ENCODE peak calls at places on chromosomes 7 and 10, in six cellular contexts. H is upper lobe of right lung, B is AG09309, Q is colonic mucosa, D is GM23338, X is uterus. U is an unnamed sample.

GRCh38 chr7:64959072-64959747 is 31.6 kb downstream of the ZNF117 start:
- DNase-seq in D (peak), H (no peak), B (no peak), Q (no peak), X (no peak), U (no peak)

GRCh38 chr10:106043833-106044232 is 1120.7 kb downstream of the SORCS1 start:
- DNase-seq in X (no peak), D (no peak), B (no peak), Q (no peak), H (no peak), U (no peak)

GRCh38 chr10:125064681-125065492 is 95.5 kb downstream of the CTBP2 start:
- DNase-seq in X (no peak), D (peak), B (peak), Q (peak), H (peak), U (no peak)

GRCh38 chr10:99569971-99570370 is 37.2 kb downstream of the NKX2-3 start:
- DNase-seq in X (no peak), B (no peak), H (no peak), D (no peak), Q (no peak), U (no peak)

GRCh38 chr10:34503704-34504103 is 311.4 kb downstream of the PARD3 start:
- DNase-seq in H (no peak), X (no peak), D (no peak), B (no peak), Q (no peak), U (no peak)

GRCh38 chr7:150340024-150340749 is 1.2 kb downstream of the RARRES2 start:
- DNase-seq in D (peak), H (no peak), Q (peak), B (no peak), X (peak), U (no peak)

GRCh38 chr10:6202684-6203330 is at the start of gene PFKFB3:
- DNase-seq in B (peak), D (peak), Q (peak), H (peak), X (peak), U (peak)

GRCh38 chr7:27245798-27246691 is 3.4 kb downstream of the EVX1 start:
- DNase-seq in D (peak), X (no peak), B (no peak), H (no peak), Q (peak), U (no peak)

GRCh38 chr7:3968234-3968633 is 667.2 kb downstream of the SDK1 start:
- DNase-seq in X (no peak), D (no peak), B (no peak), H (no peak), Q (no peak), U (no peak)

GRCh38 chr7:47511698-47512370 is 70.1 kb downstream of the TNS3 start:
- DNase-seq in H (no peak), Q (no peak), X (peak), D (no peak), B (no peak), U (no peak)

GRCh38 chr7:27277628-27278027 is 35.0 kb downstream of the EVX1 start:
- DNase-seq in B (no peak), H (no peak), X (peak), Q (peak), D (peak), U (no peak)

GRCh38 chr7:36781011-36781738 is 56.9 kb upstream of the AOAH start:
- DNase-seq in D (no peak), B (no peak), X (no peak), Q (no peak), H (no peak), U (no peak)

GRCh38 chr10:11823122-11823988 is at the start of gene PROSER2:
- DNase-seq in B (no peak), H (peak), Q (peak), D (peak), X (peak), U (no peak)

GRCh38 chr7:51029586-51030230 is 247.0 kb upstream of the GRB10 start:
- DNase-seq in D (no peak), X (no peak), H (no peak), Q (no peak), B (peak), U (no peak)

GRCh38 chr10:30579554-30579953 is 50.0 kb downstream of the LYZL2 start:
- DNase-seq in B (no peak), Q (no peak), H (no peak), X (no peak), D (no peak), U (no peak)

GRCh38 chr7:46072722-46073121 is 151.7 kb upstream of the IGFBP3 start:
- DNase-seq in H (no peak), X (no peak), D (no peak), B (no peak), Q (no peak), U (no peak)

GRCh38 chr7:155864991-155865690 is 52.9 kb upstream of the SHH start:
- DNase-seq in B (no peak), X (no peak), H (no peak), D (no peak), Q (peak), U (no peak)

GRCh38 chr10:43202224-43202656 is 64.0 kb downstream of the CSGALNACT2 start:
- DNase-seq in D (peak), B (no peak), X (peak), Q (peak), H (peak), U (peak)

GRCh38 chr7:141906285-141906684 is 9.9 kb upstream of the OR9A4 start:
- DNase-seq in Q (no peak), D (no peak), B (no peak), X (no peak), H (no peak), U (no peak)

GRCh38 chr7:30598121-30598876 is 3.6 kb downstream of the GARS1 start:
- DNase-seq in D (peak), H (no peak), B (no peak), X (no peak), Q (no peak), U (no peak)

GRCh38 chr7:67522504-67522903 is 525.9 kb downstream of the TYW1 start:
- DNase-seq in Q (no peak), D (no peak), X (no peak), H (no peak), B (no peak), U (no peak)

GRCh38 chr10:68237173-68237572 is 5.3 kb upstream of the ATOH7 start:
- DNase-seq in B (no peak), D (no peak), H (no peak), X (no peak), Q (no peak), U (no peak)

GRCh38 chr10:13722747-13723657 is 136.2 kb downstream of the PRPF18 start:
- DNase-seq in Q (no peak), B (no peak), H (no peak), X (no peak), D (no peak), U (no peak)

DNA sequence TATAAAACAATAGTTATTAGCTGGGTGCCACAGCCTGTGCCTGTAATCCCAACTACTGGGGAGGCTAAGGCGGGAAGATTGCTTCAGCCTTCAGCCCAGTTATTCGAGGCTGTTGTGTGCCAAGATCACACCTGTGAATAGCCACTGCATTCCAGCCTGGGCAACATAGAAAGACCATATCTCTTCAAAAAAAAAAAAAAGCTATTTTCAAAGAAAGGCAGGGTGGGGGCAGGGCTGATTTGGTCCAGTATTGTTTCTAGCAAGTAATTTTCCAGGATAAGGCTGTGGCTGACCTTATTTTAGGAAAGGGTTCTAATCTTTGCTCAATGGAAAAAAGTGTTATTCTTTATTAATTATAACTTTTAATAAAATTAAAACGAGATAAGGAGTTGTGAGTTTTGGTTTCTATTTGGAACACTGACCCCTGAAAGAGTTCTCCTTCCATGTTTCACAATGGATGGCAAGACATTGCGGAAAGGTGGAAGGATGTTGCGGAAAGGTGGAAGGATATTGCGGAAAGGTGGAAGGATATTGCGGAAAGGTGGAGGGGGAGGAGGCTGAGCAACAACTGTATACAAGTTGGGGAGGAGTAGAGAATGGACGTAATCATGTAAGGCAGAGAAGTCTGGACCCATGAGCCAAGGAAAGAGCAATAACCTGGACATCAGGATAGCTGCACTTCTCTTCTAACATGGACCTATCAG is 1.5 kb upstream of the C1GALT1 start:
- DNase-seq in Q (no peak), H (no peak), D (no peak), X (no peak), B (no peak), U (no peak)
- H3K4me3 ChIP-seq in Q (peak), H (peak), D (peak), X (no peak), B (no peak), U (no peak)

GRCh38 chr7:100583132-100584045 is 2.5 kb downstream of the LRCH4 start:
- DNase-seq in D (peak), H (peak), Q (peak), X (no peak), B (no peak), U (peak)
- H3K4me3 ChIP-seq in D (peak), H (peak), Q (peak), X (no peak), B (no peak), U (peak)

GRCh38 chr7:43868681-43869017 is 668 bp downstream of the MRPS24 start:
- DNase-seq in D (no peak), H (no peak), B (no peak), X (no peak), Q (no peak), U (no peak)

GRCh38 chr7:43869018-43869897 is at the start of gene MRPS24:
- DNase-seq in B (peak), X (peak), D (peak), Q (peak), H (peak), U (peak)

GRCh38 chr7:43871064-43871463 is 1.7 kb upstream of the MRPS24 start:
- DNase-seq in H (no peak), D (no peak), B (no peak), Q (no peak), X (no peak), U (no peak)

GRCh38 chr7:43869898-43870240 is 552 bp upstream of the MRPS24 start:
- DNase-seq in Q (peak), D (peak), H (no peak), B (peak), X (peak), U (no peak)

GRCh38 chr7:43870316-43870715 is 999 bp upstream of the MRPS24 start:
- DNase-seq in B (no peak), H (no peak), Q (no peak), X (no peak), D (no peak), U (no peak)
- H3K4me3 ChIP-seq in B (no peak), H (peak), Q (no peak), X (no peak), D (peak), U (no peak)

DNA sequence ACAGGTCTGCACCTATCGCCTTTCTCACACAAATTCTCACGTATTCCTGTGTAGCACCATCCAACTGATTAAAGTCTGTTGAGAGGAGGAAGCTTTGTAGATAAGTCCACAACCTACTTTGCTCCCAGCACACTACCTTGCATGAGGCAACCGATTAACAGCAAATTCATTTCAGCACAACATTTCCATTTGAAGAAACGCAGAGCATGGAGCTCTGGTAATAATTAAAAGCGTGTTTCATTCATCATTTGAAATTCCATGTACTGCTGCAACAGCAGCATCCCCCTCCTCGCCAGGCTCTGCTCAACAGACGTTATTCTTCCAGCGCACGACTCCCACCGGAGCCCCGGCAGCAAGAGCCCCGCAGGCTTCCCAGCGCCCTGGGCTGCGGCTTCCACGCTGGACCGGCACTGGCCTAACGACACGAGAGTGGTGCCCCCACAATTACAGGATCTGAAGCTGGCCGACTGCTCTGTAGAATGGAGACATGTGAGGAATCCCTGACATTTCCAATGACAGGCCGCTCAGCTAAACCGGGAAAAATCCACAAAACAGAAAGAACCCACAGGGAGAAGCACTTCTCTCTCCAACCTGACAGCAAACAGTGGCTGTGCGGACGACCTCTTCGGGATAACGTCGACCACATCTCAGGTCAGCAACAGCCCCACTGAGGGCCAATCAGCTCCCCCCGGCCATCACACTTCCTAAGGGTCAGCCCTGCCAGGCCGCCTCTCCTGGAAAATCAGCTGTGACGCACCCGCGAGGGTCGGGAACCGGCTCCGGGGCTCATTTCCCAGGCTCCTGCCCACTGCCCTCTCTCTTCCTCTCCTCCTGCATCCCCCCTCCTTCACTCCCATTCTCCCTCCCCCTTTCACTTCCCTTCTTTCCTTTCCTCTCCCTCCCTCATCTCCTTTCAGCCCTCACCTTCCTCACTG is 118.6 kb downstream of the DIP2C start:
- DNase-seq in D (no peak), X (no peak), H (no peak), Q (no peak), B (no peak), U (no peak)
- H3K4me3 ChIP-seq in D (no peak), X (no peak), H (no peak), Q (no peak), B (no peak), U (no peak)

GRCh38 chr7:76356823-76357222 is 2.0 kb downstream of the YWHAG start:
- DNase-seq in B (no peak), X (no peak), Q (no peak), D (no peak), H (no peak), U (no peak)

GRCh38 chr7:76354981-76355730 is 3.6 kb downstream of the YWHAG start:
- DNase-seq in H (no peak), X (no peak), D (no peak), Q (no peak), B (no peak), U (no peak)

GRCh38 chr7:76356115-76356514 is 2.7 kb downstream of the YWHAG start:
- DNase-seq in X (no peak), D (no peak), B (no peak), H (no peak), Q (no peak), U (no peak)

GRCh38 chr7:76353744-76354143 is 5.0 kb downstream of the YWHAG start:
- DNase-seq in D (no peak), X (no peak), Q (no peak), B (no peak), H (no peak), U (no peak)

DNA sequence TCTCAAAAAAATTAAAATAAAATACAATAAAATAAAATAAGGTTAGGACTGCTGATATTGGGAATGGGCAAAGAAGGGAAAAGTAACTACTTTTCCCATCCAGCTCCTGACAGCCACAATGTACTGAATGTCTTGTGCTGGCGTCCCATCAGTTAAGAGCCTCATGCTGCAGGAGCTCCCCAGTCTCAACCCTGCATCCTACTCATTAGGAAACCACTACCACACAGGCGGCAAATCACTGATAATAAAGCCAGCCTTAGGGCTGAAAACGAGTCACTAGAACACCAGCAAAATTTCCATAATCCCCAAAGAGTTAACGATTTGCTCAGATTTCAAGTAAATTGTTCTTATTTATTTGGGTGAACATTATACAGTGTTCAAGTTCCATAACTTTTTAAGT is 4.3 kb downstream of the YWHAG start:
- DNase-seq in D (no peak), H (no peak), B (no peak), X (no peak), Q (no peak), U (no peak)
- H3K4me3 ChIP-seq in D (peak), H (no peak), B (no peak), X (no peak), Q (no peak), U (peak)

GRCh38 chr7:137932881-137933269 is 69.0 kb downstream of the CREB3L2 start:
- DNase-seq in D (no peak), X (no peak), H (no peak), Q (no peak), B (peak), U (no peak)

GRCh38 chr7:137934176-137934826 is 67.6 kb downstream of the CREB3L2 start:
- DNase-seq in B (no peak), H (no peak), D (no peak), Q (no peak), X (no peak), U (no peak)

GRCh38 chr7:137934941-137935848 is 66.7 kb downstream of the CREB3L2 start:
- DNase-seq in D (no peak), B (no peak), X (no peak), Q (no peak), H (no peak), U (no peak)

GRCh38 chr7:137931823-137932222 is 70.1 kb downstream of the CREB3L2 start:
- DNase-seq in B (no peak), X (no peak), H (no peak), D (no peak), Q (no peak), U (no peak)

DNA sequence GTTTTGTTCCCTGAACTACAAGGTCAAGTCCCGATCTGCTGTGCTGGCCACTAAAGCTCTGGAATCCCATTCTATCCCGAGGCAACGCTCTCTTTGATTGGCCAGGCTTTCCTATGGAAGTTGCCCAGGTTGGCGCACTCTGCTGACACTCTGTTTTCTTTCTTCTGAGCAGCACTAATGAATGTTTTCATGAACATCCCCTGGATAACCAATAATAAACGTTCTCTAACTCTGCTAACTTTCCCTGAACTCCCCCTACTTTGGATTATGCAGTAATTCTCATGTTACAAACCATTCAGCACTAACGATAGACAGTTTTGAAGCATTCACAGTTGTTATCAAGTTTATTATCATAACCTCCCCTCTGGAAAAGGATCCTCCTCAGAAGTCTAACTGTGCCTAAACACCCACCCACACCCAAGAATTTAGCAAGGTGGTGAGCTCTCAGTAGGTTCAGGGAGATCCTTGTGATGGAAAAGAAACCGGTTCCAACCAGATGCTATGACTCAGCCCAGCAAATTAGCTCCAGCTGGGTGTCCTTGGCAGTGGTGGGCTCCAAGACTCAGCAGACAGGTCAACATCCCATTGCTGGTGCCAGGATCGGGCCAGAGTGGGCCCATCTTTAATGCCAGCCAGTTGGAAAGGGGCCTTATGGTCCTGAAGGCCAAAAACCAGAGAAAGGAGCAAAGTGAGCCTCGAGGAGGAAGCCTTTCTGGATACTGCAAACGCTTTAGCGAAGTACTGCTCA is 68.4 kb downstream of the CREB3L2 start:
- DNase-seq in D (no peak), H (no peak), B (no peak), Q (no peak), X (peak), U (no peak)
- H3K4me3 ChIP-seq in D (no peak), H (no peak), B (no peak), Q (no peak), X (no peak), U (no peak)

DNA sequence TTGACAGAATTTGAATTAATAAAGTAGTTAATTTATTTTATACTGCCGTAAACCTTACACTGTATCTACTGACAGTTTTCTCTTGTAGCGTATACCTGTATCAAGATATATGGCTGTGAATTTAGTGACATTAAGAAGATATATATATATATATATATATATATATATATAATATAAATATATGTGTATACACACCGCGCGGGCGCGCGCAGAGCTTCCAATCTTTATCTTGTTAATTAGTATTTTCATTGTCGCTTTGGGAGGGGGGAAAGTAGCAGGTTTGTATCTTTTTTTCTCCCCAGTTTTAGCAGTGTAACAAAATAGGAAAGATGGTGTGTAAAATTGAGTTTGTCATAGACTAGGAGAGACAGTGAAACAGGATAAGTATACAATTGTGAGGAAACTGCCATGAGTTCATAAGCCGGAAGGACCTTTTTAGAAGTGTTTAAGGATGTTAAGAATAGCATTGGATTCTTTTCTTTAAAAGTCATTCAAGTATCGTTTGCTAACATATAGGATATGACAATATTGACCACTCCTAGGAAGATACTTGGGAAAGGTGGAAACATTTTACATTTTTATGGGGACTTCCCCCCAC is 2.0 kb downstream of the PLEKHA1 start:
- DNase-seq in H (no peak), Q (no peak), X (no peak), B (no peak), D (no peak), U (no peak)
- H3K4me3 ChIP-seq in H (peak), Q (no peak), X (no peak), B (no peak), D (peak), U (peak)